ENCODE peak calls at places on chromosome 6, in eight cellular contexts. One of them, this sample, is unnamed. For H3K4me1, the result is how much of the 10 kb centered on the place peaks cover.

GRCh38 chr6:29751480-29751879 is 28.2 kb downstream of the HLA-F start:
- DNase-seq in right lobe of liver: no peak
- DNase-seq in CD4-positive, alpha-beta memory T cell: no peak
- DNase-seq in mammary epithelial cell: no peak
- DNase-seq in CD4-positive, CD25-positive, alpha-beta regulatory T cell: no peak
- DNase-seq in uterus: no peak
- DNase-seq in heart left ventricle: no peak
- DNase-seq in Panc1: no peak
- DNase-seq in this sample: no peak

GRCh38 chr6:109714611-109715010 is 23.5 kb downstream of the FIG4 start:
- DNase-seq in right lobe of liver: no peak
- DNase-seq in CD4-positive, alpha-beta memory T cell: no peak
- DNase-seq in mammary epithelial cell: no peak
- DNase-seq in CD4-positive, CD25-positive, alpha-beta regulatory T cell: no peak
- DNase-seq in uterus: no peak
- DNase-seq in heart left ventricle: no peak
- DNase-seq in Panc1: no peak
- DNase-seq in this sample: no peak

GRCh38 chr6:17829905-17830304 is 123.2 kb upstream of the NUP153 start:
- DNase-seq in right lobe of liver: no peak
- DNase-seq in CD4-positive, alpha-beta memory T cell: no peak
- DNase-seq in mammary epithelial cell: no peak
- DNase-seq in CD4-positive, CD25-positive, alpha-beta regulatory T cell: no peak
- DNase-seq in uterus: no peak
- DNase-seq in heart left ventricle: no peak
- DNase-seq in Panc1: no peak
- DNase-seq in this sample: no peak

GRCh38 chr6:135299256-135299655 is 118.1 kb downstream of the MYB start:
- DNase-seq in right lobe of liver: no peak
- DNase-seq in CD4-positive, alpha-beta memory T cell: no peak
- DNase-seq in mammary epithelial cell: no peak
- DNase-seq in CD4-positive, CD25-positive, alpha-beta regulatory T cell: no peak
- DNase-seq in uterus: no peak
- DNase-seq in heart left ventricle: no peak
- DNase-seq in Panc1: no peak
- DNase-seq in this sample: no peak

GRCh38 chr6:89353702-89354392 is 1.3 kb upstream of the UBE2J1 start:
- DNase-seq in right lobe of liver: no peak
- DNase-seq in CD4-positive, alpha-beta memory T cell: no peak
- DNase-seq in mammary epithelial cell: no peak
- DNase-seq in CD4-positive, CD25-positive, alpha-beta regulatory T cell: no peak
- DNase-seq in uterus: no peak
- DNase-seq in heart left ventricle: no peak
- DNase-seq in Panc1: no peak
- DNase-seq in this sample: no peak

GRCh38 chr6:15442467-15442866 is 196.6 kb downstream of the JARID2 start:
- DNase-seq in right lobe of liver: no peak
- DNase-seq in CD4-positive, alpha-beta memory T cell: no peak
- DNase-seq in mammary epithelial cell: no peak
- DNase-seq in CD4-positive, CD25-positive, alpha-beta regulatory T cell: no peak
- DNase-seq in uterus: no peak
- DNase-seq in heart left ventricle: no peak
- DNase-seq in Panc1: no peak
- DNase-seq in this sample: no peak

GRCh38 chr6:3063733-3064700 is 4.3 kb upstream of the RIPK1 start:
- DNase-seq in right lobe of liver: peak
- DNase-seq in CD4-positive, alpha-beta memory T cell: peak
- DNase-seq in mammary epithelial cell: peak
- DNase-seq in CD4-positive, CD25-positive, alpha-beta regulatory T cell: peak
- DNase-seq in uterus: peak
- DNase-seq in heart left ventricle: peak
- DNase-seq in Panc1: no peak
- DNase-seq in this sample: peak

GRCh38 chr6:3848925-3849605 is at the start of gene FAM50B:
- DNase-seq in right lobe of liver: peak
- DNase-seq in CD4-positive, alpha-beta memory T cell: peak
- DNase-seq in mammary epithelial cell: peak
- DNase-seq in CD4-positive, CD25-positive, alpha-beta regulatory T cell: peak
- DNase-seq in uterus: peak
- DNase-seq in heart left ventricle: peak
- DNase-seq in Panc1: no peak
- DNase-seq in this sample: peak

GRCh38 chr6:169177516-169178196 is 76.0 kb downstream of the THBS2 start:
- DNase-seq in right lobe of liver: no peak
- DNase-seq in CD4-positive, alpha-beta memory T cell: no peak
- DNase-seq in mammary epithelial cell: no peak
- DNase-seq in CD4-positive, CD25-positive, alpha-beta regulatory T cell: no peak
- DNase-seq in uterus: no peak
- DNase-seq in heart left ventricle: no peak
- DNase-seq in Panc1: no peak
- DNase-seq in this sample: no peak

GRCh38 chr6:1612902-1613301 is 3.2 kb downstream of the FOXC1 start:
- DNase-seq in right lobe of liver: no peak
- DNase-seq in CD4-positive, alpha-beta memory T cell: no peak
- DNase-seq in mammary epithelial cell: peak
- DNase-seq in CD4-positive, CD25-positive, alpha-beta regulatory T cell: no peak
- DNase-seq in uterus: no peak
- DNase-seq in heart left ventricle: no peak
- DNase-seq in Panc1: no peak
- DNase-seq in this sample: no peak
- H3K4me1 ChIP-seq in right lobe of liver: under half
- H3K4me1 ChIP-seq in CD4-positive, alpha-beta memory T cell: under half
- H3K4me1 ChIP-seq in mammary epithelial cell: under half
- H3K4me1 ChIP-seq in CD4-positive, CD25-positive, alpha-beta regulatory T cell: under half
- H3K4me1 ChIP-seq in uterus: under half
- H3K4me1 ChIP-seq in heart left ventricle: under half
- H3K4me1 ChIP-seq in Panc1: under half
- H3K4me1 ChIP-seq in this sample: under half

DNA sequence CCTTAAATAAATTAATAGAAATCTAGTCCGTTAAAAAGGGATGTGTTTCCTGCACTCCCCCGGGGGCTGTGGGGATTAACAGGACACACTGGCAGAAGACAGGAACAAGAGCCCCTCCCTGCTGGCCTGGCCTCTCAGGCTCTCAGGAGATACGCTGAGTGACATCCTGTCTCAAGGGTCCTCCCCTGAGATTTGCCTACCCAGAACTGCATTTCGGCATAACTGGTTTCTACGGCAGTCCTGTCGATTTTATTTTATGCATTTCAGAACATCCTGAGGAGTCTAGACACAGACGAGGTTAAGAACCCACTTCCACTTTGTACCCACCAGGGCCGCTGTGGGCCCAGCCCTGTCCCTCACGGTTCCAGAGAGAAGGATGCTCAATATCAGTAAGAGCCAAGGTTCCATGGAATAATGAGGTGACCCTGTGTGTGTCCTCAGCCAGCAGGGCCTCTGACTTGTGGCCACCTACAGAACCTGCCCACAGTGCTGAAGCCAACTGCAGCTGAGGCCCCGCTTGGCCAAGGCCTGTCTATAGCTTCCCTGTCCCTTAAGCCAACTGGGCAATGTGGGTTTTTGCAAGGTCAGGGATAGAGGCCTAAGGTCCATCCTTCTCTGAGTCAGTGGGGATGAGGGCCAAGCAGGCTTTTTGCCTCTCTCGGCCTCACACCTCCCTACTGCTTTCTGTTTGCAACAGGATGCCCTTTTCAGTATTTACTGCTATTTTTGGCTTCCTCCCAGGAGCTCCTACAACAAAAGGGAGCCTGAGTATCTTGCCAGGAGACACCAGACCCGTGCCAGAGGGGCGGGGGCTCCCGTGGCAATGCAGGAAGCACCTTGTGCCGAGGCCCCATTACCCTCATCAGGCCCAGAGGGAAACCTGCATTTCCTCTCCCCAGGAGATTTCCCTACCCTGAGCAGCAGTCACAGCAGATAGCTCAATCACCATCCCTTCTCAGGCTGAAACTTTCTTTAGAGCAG is 14.7 kb downstream of the UQCC2 start:
- DNase-seq in right lobe of liver: no peak
- DNase-seq in CD4-positive, alpha-beta memory T cell: peak
- DNase-seq in mammary epithelial cell: peak
- DNase-seq in CD4-positive, CD25-positive, alpha-beta regulatory T cell: peak
- DNase-seq in uterus: peak
- DNase-seq in heart left ventricle: peak
- DNase-seq in Panc1: no peak
- DNase-seq in this sample: peak
- H3K27ac ChIP-seq in right lobe of liver: peak
- H3K27ac ChIP-seq in CD4-positive, alpha-beta memory T cell: peak
- H3K27ac ChIP-seq in mammary epithelial cell: no peak
- H3K27ac ChIP-seq in CD4-positive, CD25-positive, alpha-beta regulatory T cell: peak
- H3K27ac ChIP-seq in uterus: peak
- H3K27ac ChIP-seq in heart left ventricle: peak
- H3K27ac ChIP-seq in Panc1: peak
- H3K27ac ChIP-seq in this sample: peak

GRCh38 chr6:125546827-125547226 is 202.6 kb upstream of the HEY2 start:
- DNase-seq in right lobe of liver: peak
- DNase-seq in CD4-positive, alpha-beta memory T cell: no peak
- DNase-seq in mammary epithelial cell: no peak
- DNase-seq in CD4-positive, CD25-positive, alpha-beta regulatory T cell: no peak
- DNase-seq in uterus: no peak
- DNase-seq in heart left ventricle: no peak
- DNase-seq in Panc1: no peak
- DNase-seq in this sample: no peak
- H3K4me1 ChIP-seq in right lobe of liver: under half
- H3K4me1 ChIP-seq in CD4-positive, alpha-beta memory T cell: under half
- H3K4me1 ChIP-seq in mammary epithelial cell: under half
- H3K4me1 ChIP-seq in CD4-positive, CD25-positive, alpha-beta regulatory T cell: under half
- H3K4me1 ChIP-seq in uterus: under half
- H3K4me1 ChIP-seq in heart left ventricle: under half
- H3K4me1 ChIP-seq in Panc1: under half
- H3K4me1 ChIP-seq in this sample: under half

GRCh38 chr6:38776515-38776914 is 61.4 kb downstream of the DNAH8 start:
- DNase-seq in right lobe of liver: no peak
- DNase-seq in CD4-positive, alpha-beta memory T cell: no peak
- DNase-seq in mammary epithelial cell: peak
- DNase-seq in CD4-positive, CD25-positive, alpha-beta regulatory T cell: no peak
- DNase-seq in uterus: no peak
- DNase-seq in heart left ventricle: no peak
- DNase-seq in Panc1: no peak
- DNase-seq in this sample: no peak
- H3K27ac ChIP-seq in right lobe of liver: no peak
- H3K27ac ChIP-seq in CD4-positive, alpha-beta memory T cell: no peak
- H3K27ac ChIP-seq in mammary epithelial cell: peak
- H3K27ac ChIP-seq in CD4-positive, CD25-positive, alpha-beta regulatory T cell: no peak
- H3K27ac ChIP-seq in uterus: no peak
- H3K27ac ChIP-seq in heart left ventricle: no peak
- H3K27ac ChIP-seq in Panc1: no peak
- H3K27ac ChIP-seq in this sample: no peak

GRCh38 chr6:143542915-143543314 is 31.4 kb upstream of the FUCA2 start:
- DNase-seq in right lobe of liver: no peak
- DNase-seq in CD4-positive, alpha-beta memory T cell: no peak
- DNase-seq in mammary epithelial cell: peak
- DNase-seq in CD4-positive, CD25-positive, alpha-beta regulatory T cell: peak
- DNase-seq in uterus: no peak
- DNase-seq in heart left ventricle: no peak
- DNase-seq in Panc1: no peak
- DNase-seq in this sample: no peak

GRCh38 chr6:143545976-143546547 is 34.5 kb upstream of the FUCA2 start:
- DNase-seq in right lobe of liver: no peak
- DNase-seq in CD4-positive, alpha-beta memory T cell: no peak
- DNase-seq in mammary epithelial cell: peak
- DNase-seq in CD4-positive, CD25-positive, alpha-beta regulatory T cell: peak
- DNase-seq in uterus: no peak
- DNase-seq in heart left ventricle: no peak
- DNase-seq in Panc1: no peak
- DNase-seq in this sample: no peak

GRCh38 chr6:143544019-143544681 is 32.6 kb upstream of the FUCA2 start:
- DNase-seq in right lobe of liver: no peak
- DNase-seq in CD4-positive, alpha-beta memory T cell: no peak
- DNase-seq in mammary epithelial cell: no peak
- DNase-seq in CD4-positive, CD25-positive, alpha-beta regulatory T cell: no peak
- DNase-seq in uterus: no peak
- DNase-seq in heart left ventricle: no peak
- DNase-seq in Panc1: no peak
- DNase-seq in this sample: no peak

GRCh38 chr6:143545165-143545564 is 33.6 kb upstream of the FUCA2 start:
- DNase-seq in right lobe of liver: no peak
- DNase-seq in CD4-positive, alpha-beta memory T cell: no peak
- DNase-seq in mammary epithelial cell: peak
- DNase-seq in CD4-positive, CD25-positive, alpha-beta regulatory T cell: no peak
- DNase-seq in uterus: no peak
- DNase-seq in heart left ventricle: no peak
- DNase-seq in Panc1: no peak
- DNase-seq in this sample: no peak

DNA sequence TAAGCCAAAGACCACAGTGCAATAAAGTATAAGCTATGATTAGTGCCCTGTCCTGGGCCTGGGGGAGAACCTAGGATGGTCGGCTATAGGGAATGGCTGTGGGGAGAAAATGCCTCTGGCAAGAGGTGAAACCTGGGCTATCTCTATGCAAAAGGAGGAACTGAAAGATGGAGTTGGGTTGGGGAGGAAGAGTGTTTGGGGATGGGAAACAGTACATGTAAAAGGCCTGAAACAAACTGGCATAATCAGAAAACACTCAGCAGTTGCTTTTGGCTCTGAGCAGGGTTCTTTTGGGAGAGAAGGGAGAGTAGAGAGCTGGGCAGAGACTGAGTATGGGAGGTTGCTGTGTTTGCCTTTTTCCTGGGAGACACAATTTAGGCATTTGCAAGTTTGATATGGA is 31.9 kb upstream of the FUCA2 start:
- DNase-seq in right lobe of liver: no peak
- DNase-seq in CD4-positive, alpha-beta memory T cell: no peak
- DNase-seq in mammary epithelial cell: no peak
- DNase-seq in CD4-positive, CD25-positive, alpha-beta regulatory T cell: no peak
- DNase-seq in uterus: no peak
- DNase-seq in heart left ventricle: no peak
- DNase-seq in Panc1: no peak
- DNase-seq in this sample: no peak
- H3K4me1 ChIP-seq in right lobe of liver: under half
- H3K4me1 ChIP-seq in CD4-positive, alpha-beta memory T cell: half or more
- H3K4me1 ChIP-seq in mammary epithelial cell: under half
- H3K4me1 ChIP-seq in CD4-positive, CD25-positive, alpha-beta regulatory T cell: half or more
- H3K4me1 ChIP-seq in uterus: under half
- H3K4me1 ChIP-seq in heart left ventricle: under half
- H3K4me1 ChIP-seq in Panc1: under half
- H3K4me1 ChIP-seq in this sample: under half

DNA sequence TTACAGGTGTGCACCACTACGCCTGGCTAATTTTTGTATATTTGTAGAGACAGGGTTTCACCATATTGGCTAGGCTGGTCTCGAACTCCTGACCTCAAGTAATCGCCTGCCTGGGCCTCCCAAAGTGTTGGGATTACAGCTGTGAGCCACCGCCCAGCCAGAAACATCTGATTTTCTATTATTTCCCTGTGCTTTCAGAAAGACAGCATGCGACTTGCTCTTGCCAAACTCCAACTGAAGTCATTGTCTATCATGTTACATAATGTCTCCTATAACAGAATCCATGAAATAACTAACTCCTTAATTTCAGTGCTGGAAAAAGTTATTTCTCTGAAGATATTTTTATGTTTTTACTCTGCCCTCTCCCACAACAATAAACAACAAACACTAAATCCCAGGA is 8.5 kb downstream of the RMND1 start:
- DNase-seq in right lobe of liver: no peak
- DNase-seq in CD4-positive, alpha-beta memory T cell: no peak
- DNase-seq in mammary epithelial cell: no peak
- DNase-seq in CD4-positive, CD25-positive, alpha-beta regulatory T cell: no peak
- DNase-seq in uterus: no peak
- DNase-seq in heart left ventricle: no peak
- DNase-seq in Panc1: no peak
- DNase-seq in this sample: no peak
- H3K27ac ChIP-seq in right lobe of liver: no peak
- H3K27ac ChIP-seq in CD4-positive, alpha-beta memory T cell: no peak
- H3K27ac ChIP-seq in mammary epithelial cell: no peak
- H3K27ac ChIP-seq in CD4-positive, CD25-positive, alpha-beta regulatory T cell: no peak
- H3K27ac ChIP-seq in uterus: no peak
- H3K27ac ChIP-seq in heart left ventricle: no peak
- H3K27ac ChIP-seq in Panc1: no peak
- H3K27ac ChIP-seq in this sample: no peak